ENCODE peak calls at places on chromosomes 6 and 20, in seven cellular contexts. N is psoas muscle, M is cardiac muscle cell, V is HepG2, D is ovary, Z is body of pancreas, O is GM23338. W is an unnamed sample. For H3K4me1, the result is how much of the 10 kb centered on the place peaks cover.

GRCh38 chr6:117448732-117449131 is 23.0 kb upstream of the ROS1 start:
- DNase-seq in N (no peak), M (no peak), V (no peak), D (no peak), Z (no peak), O (no peak), W (no peak)

GRCh38 chr20:34709836-34710567 is 5.9 kb downstream of the TP53INP2 start:
- DNase-seq in N (peak), M (peak), V (no peak), D (no peak), Z (peak), O (peak), W (peak)

GRCh38 chr6:157860505-157860991 is 37.5 kb downstream of the SNX9 start:
- DNase-seq in N (no peak), M (no peak), V (no peak), D (no peak), Z (no peak), O (no peak), W (no peak)

GRCh38 chr6:116691154-116691553 is 10.1 kb downstream of the KPNA5 start:
- DNase-seq in N (no peak), M (no peak), V (no peak), D (no peak), Z (no peak), O (no peak), W (no peak)

GRCh38 chr20:57166568-57167291 is 99.7 kb downstream of the BMP7 start:
- DNase-seq in N (no peak), M (no peak), V (no peak), D (no peak), Z (no peak), O (no peak), W (no peak)

GRCh38 chr6:135922746-135923145 is 71.2 kb downstream of the PDE7B start:
- DNase-seq in N (peak), M (no peak), V (no peak), D (no peak), Z (no peak), O (no peak), W (no peak)

GRCh38 chr20:63114006-63114692 is 101.8 kb downstream of the YTHDF1 start:
- DNase-seq in N (peak), M (no peak), V (no peak), D (no peak), Z (no peak), O (no peak), W (no peak)

GRCh38 chr6:13427838-13428527 is 59.4 kb downstream of the GFOD1 start:
- DNase-seq in N (no peak), M (peak), V (no peak), D (no peak), Z (peak), O (peak), W (no peak)

GRCh38 chr6:46102123-46102522 is 27.7 kb upstream of the ENPP4 start:
- DNase-seq in N (no peak), M (no peak), V (no peak), D (no peak), Z (no peak), O (no peak), W (no peak)

GRCh38 chr6:41504526-41505021 is 41.6 kb upstream of the FOXP4 start:
- DNase-seq in N (no peak), M (no peak), V (no peak), D (no peak), Z (no peak), O (peak), W (no peak)

GRCh38 chr6:134111062-134111677 is 58.7 kb upstream of the SLC2A12 start:
- DNase-seq in N (no peak), M (peak), V (peak), D (no peak), Z (peak), O (peak), W (no peak)

GRCh38 chr6:110355031-110355430 is 3.1 kb downstream of the METTL24 start:
- DNase-seq in N (no peak), M (no peak), V (no peak), D (no peak), Z (no peak), O (peak), W (no peak)

GRCh38 chr6:170004585-170005210 is 253.3 kb downstream of the ERMARD start:
- DNase-seq in N (no peak), M (no peak), V (no peak), D (no peak), Z (no peak), O (peak), W (no peak)

GRCh38 chr6:167754691-167755090 is 72.0 kb upstream of the AFDN start:
- DNase-seq in N (no peak), M (no peak), V (no peak), D (no peak), Z (no peak), O (no peak), W (no peak)

GRCh38 chr6:109454483-109455160 is 950 bp downstream of the MICAL1 start:
- DNase-seq in N (peak), M (no peak), V (no peak), D (peak), Z (peak), O (peak), W (no peak)

GRCh38 chr6:109053285-109053684 is 41.4 kb downstream of the SESN1 start:
- DNase-seq in N (no peak), M (no peak), V (no peak), D (no peak), Z (no peak), O (peak), W (no peak)

GRCh38 chr20:44716309-44717106 is 1.3 kb downstream of the CCN5 start:
- DNase-seq in N (peak), M (no peak), V (no peak), D (no peak), Z (no peak), O (no peak), W (no peak)

GRCh38 chr6:5996701-5997419 is 9.9 kb downstream of the NRN1 start:
- DNase-seq in N (no peak), M (peak), V (no peak), D (no peak), Z (no peak), O (peak), W (no peak)

GRCh38 chr6:75098709-75099108 is 107.1 kb downstream of the COL12A1 start:
- DNase-seq in N (peak), M (no peak), V (peak), D (peak), Z (peak), O (no peak), W (peak)

GRCh38 chr20:354298-354977 is 7.5 kb downstream of the NRSN2 start:
- DNase-seq in N (peak), M (peak), V (peak), D (peak), Z (peak), O (peak), W (peak)

GRCh38 chr6:26162399-26162798 is 75.2 kb downstream of the HFE start:
- DNase-seq in N (no peak), M (no peak), V (no peak), D (no peak), Z (no peak), O (no peak), W (no peak)

GRCh38 chr6:41682966-41683459 is 44.7 kb downstream of the MDFI start:
- DNase-seq in N (no peak), M (no peak), V (no peak), D (no peak), Z (no peak), O (peak), W (no peak)

GRCh38 chr6:52663120-52663934 is 7.6 kb upstream of the TMEM14A start:
- DNase-seq in N (no peak), M (peak), V (peak), D (peak), Z (peak), O (peak), W (no peak)

GRCh38 chr20:62587757-62588402 is 54.4 kb upstream of the SLCO4A1 start:
- DNase-seq in N (no peak), M (peak), V (no peak), D (no peak), Z (no peak), O (peak), W (no peak)

GRCh38 chr6:121847806-121848522 is 412.5 kb downstream of the GJA1 start:
- DNase-seq in N (no peak), M (no peak), V (no peak), D (no peak), Z (no peak), O (peak), W (no peak)

GRCh38 chr6:79737172-79737571 is 106.0 kb downstream of the SH3BGRL2 start:
- DNase-seq in N (no peak), M (no peak), V (no peak), D (no peak), Z (no peak), O (no peak), W (no peak)

GRCh38 chr6:119347466-119348307 is 1.9 kb downstream of the MAN1A1 start:
- DNase-seq in N (no peak), M (no peak), V (peak), D (peak), Z (peak), O (peak), W (no peak)

GRCh38 chr6:102402635-102403329 is 1009.3 kb downstream of the GRIK2 start:
- DNase-seq in N (no peak), M (no peak), V (no peak), D (no peak), Z (no peak), O (no peak), W (no peak)

GRCh38 chr6:49668083-49668511 is 31.5 kb upstream of the RHAG start:
- DNase-seq in N (no peak), M (no peak), V (no peak), D (no peak), Z (no peak), O (peak), W (no peak)

GRCh38 chr6:13407709-13408695 is 79.4 kb downstream of the GFOD1 start:
- DNase-seq in N (no peak), M (no peak), V (peak), D (no peak), Z (peak), O (no peak), W (no peak)

GRCh38 chr6:49506569-49507111 is 6.9 kb downstream of the GLYATL3 start:
- DNase-seq in N (no peak), M (no peak), V (peak), D (no peak), Z (peak), O (no peak), W (no peak)

GRCh38 chr6:139028242-139028657 is 295 bp upstream of the ABRACL start:
- DNase-seq in N (no peak), M (no peak), V (no peak), D (no peak), Z (peak), O (peak), W (no peak)

GRCh38 chr20:37723668-37724067 is 29.8 kb downstream of the CTNNBL1 start:
- DNase-seq in N (no peak), M (no peak), V (peak), D (no peak), Z (no peak), O (no peak), W (no peak)
- TF ChIP-seq CTCF in N (no peak), M (no peak), V (no peak), D (no peak), Z (no peak), O (no peak), W (no peak)

DNA sequence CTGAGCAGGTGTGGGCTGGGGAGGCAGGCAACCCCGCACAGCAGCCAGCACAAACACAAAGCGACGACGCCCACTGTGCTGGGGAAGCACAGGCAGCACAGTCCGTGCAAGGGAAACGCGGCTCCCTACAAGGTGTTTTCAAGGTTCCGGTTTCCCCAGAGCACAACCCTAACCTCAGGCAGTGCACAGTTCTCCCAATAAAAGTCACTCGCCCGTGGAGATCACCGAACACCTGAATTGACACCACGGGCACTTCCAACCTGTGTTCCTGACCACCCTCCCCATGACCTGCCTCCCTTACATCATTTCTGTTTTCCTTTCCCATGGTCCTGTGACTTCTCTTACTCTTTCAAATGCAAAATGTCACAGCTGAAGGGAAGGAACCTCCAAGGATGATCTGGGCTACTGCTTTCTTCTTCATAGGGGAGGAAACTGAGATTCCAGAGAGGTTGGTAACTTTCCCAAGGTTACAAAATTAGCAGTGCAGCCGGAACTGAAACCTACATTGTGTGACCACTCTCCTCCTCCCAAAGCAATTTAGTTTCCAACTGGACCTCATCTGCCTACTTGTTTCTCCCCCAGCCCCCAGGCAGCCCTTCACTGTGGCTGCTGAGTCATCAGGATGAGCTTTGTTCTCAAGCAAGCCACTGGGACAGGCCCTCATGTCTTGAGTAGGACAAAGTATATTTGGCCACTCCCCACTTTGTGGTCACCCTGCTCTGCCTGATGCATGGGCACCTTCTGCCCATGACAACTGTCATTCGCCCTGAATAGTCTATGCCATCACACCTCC is 125.3 kb downstream of the ATXN1 start:
- DNase-seq in N (no peak), M (no peak), V (peak), D (no peak), Z (peak), O (peak), W (no peak)
- H3K4me1 ChIP-seq in N (under half), M (under half), V (under half), D (under half), Z (under half), O (under half), W (under half)

DNA sequence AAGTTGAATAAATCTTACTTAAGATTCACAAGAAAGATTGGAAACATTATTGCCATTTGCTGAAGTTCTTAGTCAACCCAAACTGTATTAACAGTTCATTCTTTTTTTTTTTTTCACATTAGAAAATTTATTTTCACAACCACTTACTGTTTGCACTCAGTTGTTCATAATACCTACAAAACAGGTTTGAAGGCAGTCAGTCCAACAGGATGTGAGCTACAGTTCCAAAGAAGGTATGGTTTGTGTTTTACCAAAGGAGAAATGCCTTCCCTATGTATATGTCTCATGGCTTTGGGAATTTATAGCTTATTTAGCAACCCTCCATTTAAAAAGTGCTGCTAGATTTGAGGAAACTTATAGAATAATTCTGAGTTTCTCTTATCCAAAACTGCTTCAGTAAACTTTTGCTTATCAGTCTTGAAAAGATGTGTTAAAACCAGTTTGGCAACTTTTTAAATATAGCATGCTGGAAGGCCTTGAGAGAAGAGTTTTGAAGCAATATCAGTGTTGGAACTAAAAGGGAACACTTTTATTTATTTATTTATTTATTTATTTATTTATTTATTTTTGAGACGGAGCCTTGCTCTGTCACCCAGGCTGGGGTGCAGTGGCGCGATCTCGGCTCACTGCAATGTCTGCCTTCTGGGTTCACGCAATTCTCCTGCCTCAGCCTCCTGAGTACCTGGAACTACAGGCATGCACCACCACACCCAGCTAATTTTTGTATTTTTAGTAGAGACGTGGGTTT is 46.8 kb upstream of the RREB1 start:
- DNase-seq in N (no peak), M (no peak), V (no peak), D (no peak), Z (peak), O (no peak), W (no peak)
- H3K27ac ChIP-seq in N (peak), M (no peak), V (no peak), D (no peak), Z (peak), O (no peak), W (no peak)

GRCh38 chr6:112300888-112301287 is 46.2 kb upstream of the RFPL4B start:
- DNase-seq in N (no peak), M (no peak), V (no peak), D (no peak), Z (no peak), O (no peak), W (no peak)

GRCh38 chr6:112298021-112298745 is 43.8 kb upstream of the LAMA4 start:
- DNase-seq in N (no peak), M (no peak), V (no peak), D (no peak), Z (no peak), O (no peak), W (no peak)

GRCh38 chr6:112296694-112297093 is 42.3 kb upstream of the LAMA4 start:
- DNase-seq in N (no peak), M (no peak), V (no peak), D (no peak), Z (no peak), O (no peak), W (no peak)

GRCh38 chr6:112298816-112299281 is 44.5 kb upstream of the LAMA4 start:
- DNase-seq in N (no peak), M (peak), V (no peak), D (no peak), Z (no peak), O (no peak), W (no peak)

GRCh38 chr6:112296122-112296521 is 41.8 kb upstream of the LAMA4 start:
- DNase-seq in N (no peak), M (peak), V (peak), D (no peak), Z (no peak), O (peak), W (no peak)
- TF ChIP-seq CTCF in N (no peak), M (peak), V (peak), D (no peak), Z (no peak), O (peak), W (no peak)

GRCh38 chr20:51393566-51393965 is 149.0 kb downstream of the NFATC2 start:
- DNase-seq in N (no peak), M (peak), V (no peak), D (no peak), Z (no peak), O (no peak), W (no peak)
- H3K4me1 ChIP-seq in N (under half), M (under half), V (under half), D (under half), Z (under half), O (under half), W (under half)